ENCODE peak calls at places on chromosomes 1 and 21, in four cellular contexts. Q is ovary, G is NAMALWA, K is ACHN. X is an unnamed sample.

GRCh38 chr1:210677533-210677932 is 348.8 kb downstream of the HHAT start:
- DNase-seq in K (no peak), G (no peak), Q (no peak), X (no peak)

GRCh38 chr1:156489166-156489934 is 11.2 kb downstream of the MEF2D start:
- DNase-seq in K (no peak), G (peak; percentile 56), Q (peak; percentile 56), X (peak; percentile 68)

GRCh38 chr21:44423312-44423821 is 31.9 kb upstream of the LRRC3 start:
- DNase-seq in G (peak; percentile 35), Q (no peak), K (no peak), X (no peak)

GRCh38 chr1:1259948-1260614 is 13.6 kb upstream of the C1QTNF12 start:
- DNase-seq in Q (no peak), K (no peak), G (no peak), X (no peak)

GRCh38 chr21:41442496-41443186 is 16.6 kb downstream of the MX1 start:
- DNase-seq in K (no peak), G (no peak), Q (no peak), X (no peak)

GRCh38 chr1:2821970-2822620 is 20.6 kb upstream of the TTC34 start:
- DNase-seq in Q (peak; percentile 47), G (peak; percentile 23), K (no peak), X (peak; percentile 62)

GRCh38 chr1:25246600-25247023 is 642 bp downstream of the RSRP1 start:
- DNase-seq in K (peak; percentile 26), G (peak; percentile 42), Q (peak; percentile 68), X (no peak)

GRCh38 chr1:167221126-167221803 is 579 bp downstream of the POU2F1 start:
- DNase-seq in G (no peak), Q (peak; percentile 62), K (peak; percentile 37), X (no peak)

GRCh38 chr1:25033828-25034451 is 103.9 kb upstream of the RUNX3 start:
- DNase-seq in Q (no peak), G (no peak), K (no peak), X (no peak)

GRCh38 chr1:179825201-179825600 is 52.4 kb downstream of the TOR1AIP2 start:
- DNase-seq in Q (no peak), K (no peak), G (no peak), X (no peak)

GRCh38 chr1:206978259-206978658 is 8.0 kb upstream of the FCAMR start:
- DNase-seq in Q (no peak), K (no peak), G (no peak), X (no peak)

GRCh38 chr1:91718877-91719276 is 167.1 kb downstream of the TGFBR3 start:
- DNase-seq in G (no peak), K (no peak), Q (no peak), X (no peak)

GRCh38 chr1:197869502-197869890 is 32.9 kb upstream of the C1orf53 start:
- DNase-seq in K (no peak), Q (no peak), G (no peak), X (no peak)

GRCh38 chr1:240720891-240721450 is 109.0 kb upstream of the GREM2 start:
- DNase-seq in K (no peak), G (no peak), Q (no peak), X (no peak)

GRCh38 chr1:7435276-7436055 is 335.6 kb upstream of the VAMP3 start:
- DNase-seq in Q (no peak), G (no peak), K (no peak), X (no peak)

GRCh38 chr1:234538930-234539649 is 60.1 kb upstream of the TARBP1 start:
- DNase-seq in Q (peak; percentile 16), G (no peak), K (no peak), X (no peak)

GRCh38 chr1:96995351-96995750 is 273.8 kb downstream of the PTBP2 start:
- DNase-seq in G (no peak), Q (no peak), K (no peak), X (no peak)

GRCh38 chr1:154478639-154479038 is 23.4 kb upstream of the TDRD10 start:
- DNase-seq in G (peak; percentile 61), Q (no peak), K (peak; percentile 30), X (peak; percentile 65)

GRCh38 chr1:41868241-41868953 is 50.3 kb downstream of the HIVEP3 start:
- DNase-seq in K (no peak), G (peak; percentile 74), Q (no peak), X (peak; percentile 72)

GRCh38 chr1:189021577-189021976 is 1456.1 kb downstream of the BRINP3 start:
- DNase-seq in Q (no peak), G (no peak), K (no peak), X (no peak)

GRCh38 chr1:38941527-38942019 is at the start of gene RHBDL2:
- DNase-seq in Q (peak; percentile 40), K (peak; percentile 72), G (no peak), X (no peak)

GRCh38 chr21:42906222-42906621 is 13.1 kb downstream of the NDUFV3 start:
- DNase-seq in Q (no peak), K (no peak), G (no peak), X (no peak)

GRCh38 chr1:157105988-157106812 is 6.6 kb upstream of the ETV3L start:
- DNase-seq in K (peak; percentile 68), G (peak; percentile 44), Q (no peak), X (no peak)

GRCh38 chr1:38724160-38725131 is 135.1 kb downstream of the RRAGC start:
- DNase-seq in K (no peak), Q (no peak), G (no peak), X (no peak)

GRCh38 chr1:43251024-43251423 is 18.8 kb upstream of the TMEM125 start:
- DNase-seq in K (no peak), G (no peak), Q (no peak), X (no peak)

GRCh38 chr1:165431079-165431478 is 13.8 kb downstream of the RXRG start:
- DNase-seq in Q (no peak), G (no peak), K (no peak), X (no peak)

GRCh38 chr1:107433635-107434378 is 293.0 kb downstream of the NTNG1 start:
- DNase-seq in K (no peak), Q (no peak), G (no peak), X (no peak)

GRCh38 chr1:119108993-119109392 is 31.5 kb downstream of the WARS2 start:
- DNase-seq in K (no peak), Q (no peak), G (no peak), X (no peak)

GRCh38 chr1:228872080-228872479 is 136.8 kb downstream of the RHOU start:
- DNase-seq in Q (no peak), K (no peak), G (no peak), X (no peak)

GRCh38 chr1:116769050-116769449 is 14.8 kb downstream of the CD2 start:
- DNase-seq in Q (no peak), G (no peak), K (no peak), X (no peak)

GRCh38 chr1:24393892-24394291 is 19.7 kb downstream of the STPG1 start:
- DNase-seq in Q (no peak), K (peak; percentile 54), G (no peak), X (no peak)

GRCh38 chr1:21607549-21608529 is 61.3 kb downstream of the RAP1GAP start:
- DNase-seq in Q (peak; percentile 66), G (peak; percentile 96), K (no peak), X (peak; percentile 99)

GRCh38 chr1:115089443-115090340 is at the start of gene TSPAN2:
- DNase-seq in K (peak; percentile 86), Q (peak; percentile 61), G (peak; percentile 17), X (no peak)

GRCh38 chr1:193729429-193729828 is 543.0 kb upstream of the B3GALT2 start:
- DNase-seq in Q (no peak), K (no peak), G (no peak), X (no peak)

GRCh38 chr21:17746920-17747319 is 72.2 kb downstream of the C21orf91 start:
- DNase-seq in Q (no peak), K (no peak), G (no peak), X (no peak)

GRCh38 chr1:211813590-211813989 is 17.0 kb downstream of the LPGAT1 start:
- DNase-seq in G (no peak), K (no peak), Q (peak; percentile 38), X (no peak)

GRCh38 chr1:219130536-219130935 is 43.1 kb upstream of the LYPLAL1 start:
- DNase-seq in K (no peak), Q (no peak), G (no peak), X (no peak)